ENCODE peak calls at places on chromosome 5, in ten cellular contexts. X is HepG2, A is spleen, G is heart left ventricle, B is tibial nerve, O is H54, J is ovary, P is body of pancreas, S is IMR-90, U is stomach. Y is an unnamed sample.
A peak's percentile ranks its signal among the peaks of the same experiment; 100 is the strongest.

GRCh38 chr5:171387970-171388815 is 544 bp downstream of the NPM1 start:
- DNase-seq in J (peak; percentile 81), U (peak; percentile 74), S (peak; percentile 75), O (peak; percentile 33), G (peak; percentile 71), A (peak; percentile 94), P (peak; percentile 73), X (peak; percentile 56), B (peak; percentile 71), Y (peak; percentile 46)

GRCh38 chr5:131635755-131636479 is 888 bp upstream of the RAPGEF6 start:
- DNase-seq in A (no peak), U (no peak), B (peak; percentile 9), J (no peak), O (no peak), G (no peak), X (no peak), P (peak; percentile 12), S (no peak), Y (no peak)

GRCh38 chr5:77847814-77848290 is 71.7 kb upstream of the TBCA start:
- DNase-seq in B (no peak), X (no peak), O (no peak), U (no peak), P (no peak), G (no peak), J (no peak), A (no peak), S (no peak), Y (no peak)

GRCh38 chr5:138051441-138052296 is 18.8 kb upstream of the FAM13B start:
- DNase-seq in B (no peak), U (peak; percentile 33), A (no peak), G (peak; percentile 72), P (peak; percentile 81), J (peak; percentile 56), S (no peak), O (no peak), X (no peak), Y (no peak)

GRCh38 chr5:133995341-133995740 is 9.4 kb downstream of the VDAC1 start:
- DNase-seq in O (no peak), P (no peak), X (peak; percentile 75), B (no peak), J (no peak), G (no peak), U (no peak), S (no peak), A (peak; percentile 19), Y (no peak)

GRCh38 chr5:82623094-82623514 is 344.9 kb upstream of the RPS23 start:
- DNase-seq in O (no peak), P (no peak), A (no peak), G (no peak), B (no peak), S (no peak), U (no peak), X (peak; percentile 87), J (no peak), Y (no peak)

GRCh38 chr5:170297589-170298462 is at the start of gene LCP2:
- DNase-seq in U (no peak), G (no peak), S (no peak), A (no peak), X (no peak), J (no peak), O (no peak), P (no peak), B (no peak), Y (no peak)

GRCh38 chr5:115179068-115179958 is 9.6 kb upstream of the TRIM36 start:
- DNase-seq in S (no peak), G (no peak), X (no peak), A (peak; percentile 72), P (peak; percentile 39), B (no peak), U (no peak), J (peak; percentile 24), O (no peak), Y (peak; percentile 20)

GRCh38 chr5:96720408-96720807 is 58.2 kb downstream of the CAST start:
- DNase-seq in U (no peak), S (no peak), A (no peak), B (no peak), X (no peak), P (no peak), O (no peak), G (no peak), J (no peak), Y (no peak)

GRCh38 chr5:96729156-96729555 is 67.0 kb downstream of the CAST start:
- DNase-seq in X (no peak), B (no peak), S (no peak), O (no peak), J (no peak), U (no peak), P (no peak), A (no peak), G (no peak), Y (no peak)

GRCh38 chr5:96721351-96721970 is 59.3 kb downstream of the CAST start:
- DNase-seq in U (no peak), P (no peak), O (no peak), G (peak; percentile 38), X (no peak), B (no peak), J (no peak), A (no peak), S (peak; percentile 62), Y (no peak)

GRCh38 chr5:96726802-96727201 is 64.6 kb downstream of the CAST start:
- DNase-seq in J (no peak), U (no peak), X (no peak), S (no peak), B (no peak), O (no peak), P (no peak), G (no peak), A (no peak), Y (no peak)

GRCh38 chr5:96725257-96725656 is 63.1 kb downstream of the CAST start:
- DNase-seq in S (no peak), J (no peak), U (no peak), G (no peak), A (no peak), X (no peak), O (no peak), B (no peak), P (no peak), Y (no peak)
- TF ChIP-seq POLR2A in S (no peak), J (no peak), U (no peak), G (no peak), A (no peak), X (no peak), O (no peak), B (no peak), P (no peak), Y (no peak)

GRCh38 chr5:172807766-172808311 is 26.2 kb upstream of the ERGIC1 start:
- DNase-seq in X (no peak), O (no peak), P (no peak), J (no peak), S (no peak), G (no peak), A (no peak), B (no peak), U (no peak), Y (no peak)

GRCh38 chr5:172809774-172810173 is 24.3 kb upstream of the ERGIC1 start:
- DNase-seq in O (no peak), U (no peak), P (no peak), X (no peak), B (no peak), J (no peak), S (no peak), A (no peak), G (no peak), Y (no peak)

GRCh38 chr5:172805736-172806255 is 28.3 kb upstream of the ERGIC1 start:
- DNase-seq in G (no peak), U (no peak), O (no peak), S (no peak), A (peak; percentile 79), J (no peak), X (no peak), B (no peak), P (no peak), Y (no peak)

GRCh38 chr5:172805018-172805683 is 28.9 kb upstream of the ERGIC1 start:
- DNase-seq in G (no peak), X (no peak), A (no peak), B (no peak), P (no peak), S (no peak), O (no peak), J (no peak), U (no peak), Y (no peak)

DNA sequence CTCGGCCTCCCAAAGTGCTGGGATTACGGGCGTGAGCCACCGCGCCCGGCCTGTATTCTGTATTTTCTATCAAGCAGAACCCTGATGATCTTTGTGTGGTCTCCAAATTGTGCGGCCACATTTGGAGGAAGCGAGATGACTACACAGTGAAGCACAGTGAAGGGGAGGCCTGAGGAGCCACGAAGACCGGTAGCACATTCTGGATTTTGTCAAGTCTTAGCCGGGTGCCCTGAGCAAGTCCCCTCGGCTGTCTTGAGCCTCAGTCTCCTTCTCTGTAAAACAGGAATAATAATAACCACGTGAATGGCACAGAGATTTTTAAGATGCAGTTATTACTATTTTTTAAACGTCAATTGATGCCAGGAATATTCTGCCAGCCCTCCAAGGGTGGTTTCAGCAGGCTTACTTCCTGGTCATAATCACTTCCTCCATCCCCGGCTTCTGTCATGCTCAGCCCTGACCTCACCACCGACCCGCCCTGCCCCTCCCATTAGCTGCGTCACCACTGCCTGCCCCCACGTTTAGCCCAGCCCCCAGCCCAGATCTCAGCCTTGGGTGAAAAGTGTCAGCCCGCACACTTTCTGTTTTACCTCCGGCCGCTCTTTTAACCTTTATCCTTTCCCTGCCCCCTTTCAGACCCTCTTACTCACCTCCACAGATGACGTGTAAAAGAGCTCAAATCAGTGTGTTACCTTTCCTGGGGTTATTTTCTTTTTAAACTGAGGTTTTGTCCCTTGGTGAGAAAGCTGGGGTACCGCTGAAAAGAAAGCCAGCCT is 27.0 kb upstream of the ERGIC1 start:
- DNase-seq in X (peak; percentile 80), J (peak; percentile 77), U (peak; percentile 93), B (peak; percentile 86), O (peak; percentile 75), G (peak; percentile 89), A (peak; percentile 98), P (peak; percentile 93), S (peak; percentile 89), Y (peak; percentile 91)
- TF ChIP-seq POLR2A in X (peak; percentile 20), J (no peak), U (no peak), B (peak; percentile 64), O (peak; percentile 37), G (no peak), A (no peak), P (peak; percentile 51), S (no peak), Y (no peak)

GRCh38 chr5:177382423-177383029 is 1.7 kb upstream of the SLC34A1 start:
- DNase-seq in J (no peak), G (no peak), B (no peak), S (peak; percentile 18), X (no peak), A (no peak), U (peak; percentile 71), O (no peak), P (peak; percentile 82), Y (no peak)

GRCh38 chr5:177380805-177381126 is 3.5 kb upstream of the SLC34A1 start:
- DNase-seq in B (no peak), U (no peak), G (no peak), J (no peak), X (no peak), O (no peak), P (no peak), A (no peak), S (no peak), Y (no peak)

GRCh38 chr5:177377851-177378776 is 6.1 kb upstream of the SLC34A1 start:
- DNase-seq in U (no peak), P (no peak), J (no peak), S (no peak), A (no peak), G (no peak), X (no peak), O (no peak), B (no peak), Y (no peak)

GRCh38 chr5:177376107-177376506 is 8.1 kb upstream of the SLC34A1 start:
- DNase-seq in S (no peak), U (no peak), O (no peak), J (no peak), X (no peak), B (no peak), A (no peak), P (no peak), G (no peak), Y (no peak)

DNA sequence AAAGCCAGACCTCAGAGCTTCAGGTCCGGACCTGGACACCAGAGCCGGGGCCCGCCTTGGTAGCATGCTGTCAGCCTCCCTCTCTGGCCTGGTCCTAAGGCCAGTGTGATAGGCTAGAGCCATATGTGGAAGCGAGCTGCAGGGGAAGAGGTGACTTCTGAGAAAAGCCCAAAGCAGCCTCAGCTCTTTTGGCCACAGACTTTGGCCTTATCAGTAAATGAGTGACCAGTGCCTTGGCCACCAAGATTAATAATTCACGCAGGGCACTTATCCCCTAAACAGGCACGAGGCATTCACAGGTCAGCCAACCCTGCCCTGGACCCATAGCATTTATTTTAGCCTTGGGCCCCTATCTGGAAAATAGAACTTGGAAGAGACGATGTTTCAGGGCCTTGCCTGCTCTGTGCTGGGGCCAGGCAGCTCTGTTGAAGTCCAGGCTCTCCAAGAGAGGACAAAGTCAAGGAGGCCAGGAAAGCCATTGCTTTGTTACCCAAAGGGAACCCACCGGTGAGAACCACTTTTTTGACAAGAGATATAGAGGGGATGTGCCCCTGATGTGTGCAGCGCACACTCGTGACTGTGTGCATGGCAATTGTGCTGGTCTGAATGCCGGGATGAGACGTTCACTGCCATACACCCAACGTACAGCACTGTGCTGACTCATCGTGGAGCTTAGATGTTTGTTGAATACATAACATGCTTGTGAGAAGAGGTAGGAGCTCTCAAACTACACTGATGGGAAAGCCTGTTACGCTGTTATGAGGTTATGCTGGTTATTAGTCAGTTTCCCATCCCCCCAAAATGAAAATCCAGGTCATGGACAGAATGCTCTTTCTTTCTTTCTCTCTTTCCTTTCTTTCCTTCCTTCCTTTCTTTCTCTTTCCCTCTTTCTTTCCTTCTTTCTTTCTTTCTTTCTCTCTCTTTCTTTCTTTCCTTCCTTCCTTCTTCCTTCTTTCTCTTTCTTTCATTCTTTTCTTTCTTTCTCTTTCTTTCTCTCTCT is 5.0 kb upstream of the SLC34A1 start:
- DNase-seq in O (peak; percentile 85), U (no peak), B (no peak), P (no peak), S (peak; percentile 97), J (no peak), A (no peak), G (no peak), X (peak; percentile 94), Y (no peak)
- TF ChIP-seq POLR2A in O (no peak), U (no peak), B (no peak), P (no peak), S (no peak), J (no peak), A (no peak), G (no peak), X (peak; percentile 92), Y (no peak)

GRCh38 chr5:110251366-110251765 is 475.1 kb downstream of the TMEM232 start:
- DNase-seq in O (no peak), G (no peak), A (no peak), S (no peak), X (no peak), J (no peak), B (no peak), P (no peak), U (no peak), Y (no peak)

GRCh38 chr5:110250790-110251189 is 475.7 kb downstream of the TMEM232 start:
- DNase-seq in A (no peak), X (no peak), J (no peak), S (no peak), U (no peak), B (no peak), P (no peak), O (no peak), G (no peak), Y (no peak)

GRCh38 chr5:110258460-110258859 is 468.0 kb downstream of the TMEM232 start:
- DNase-seq in A (no peak), B (no peak), U (no peak), J (no peak), S (no peak), G (no peak), X (no peak), O (no peak), P (peak; percentile 5), Y (no peak)

DNA sequence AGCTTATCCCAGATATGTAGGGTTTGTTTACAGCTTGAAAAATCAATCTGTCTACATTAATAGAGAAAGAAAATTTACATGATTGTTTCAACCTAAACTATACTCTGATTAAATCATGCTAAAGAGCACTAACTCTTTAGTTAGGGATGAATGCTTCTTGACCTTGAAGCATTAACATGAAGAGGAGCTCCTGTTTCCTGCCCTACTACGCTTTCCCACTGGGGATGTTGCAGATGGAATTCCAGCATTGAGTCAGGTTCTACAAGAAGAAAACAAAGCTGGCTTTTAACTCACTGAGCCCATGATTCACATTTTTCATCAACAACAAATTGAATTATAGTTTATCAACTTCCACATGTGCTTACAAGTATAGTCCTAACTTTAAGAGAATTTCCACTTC is 471.3 kb downstream of the TMEM232 start:
- DNase-seq in P (no peak), J (no peak), B (no peak), U (no peak), X (no peak), A (no peak), O (no peak), G (no peak), S (no peak), Y (no peak)
- TF ChIP-seq POLR2A in P (no peak), J (no peak), B (no peak), U (no peak), X (no peak), A (no peak), O (no peak), G (no peak), S (no peak), Y (no peak)